ENCODE peak calls at places on chromosomes 2 and 18, in ten cellular contexts. B is NCI-H2171; C is GM20000; S is substantia nigra; F is kidney tubule cell; P is T-helper 9 cell; H is epithelial cell of proximal tubule; I is RPMI7951; M is putamen; Q is activated T-helper 1 cell treated with anti-CD3 and anti-CD28 coated beads, Interleukin-2, amount 50 U/mL, for 16 hours. O is an unnamed sample.

GRCh38 chr2:8454797-8455196 is 227.1 kb upstream of the ID2 start:
- DNase-seq in I (no peak), C (no peak), H (no peak), M (no peak), Q (no peak), B (peak; percentile 29), P (no peak), F (no peak), S (no peak), O (no peak)

GRCh38 chr2:239669899-239670460 is 269.2 kb upstream of the HDAC4 start:
- DNase-seq in F (no peak), I (no peak), Q (no peak), M (no peak), P (no peak), S (no peak), C (no peak), B (no peak), H (no peak), O (no peak)

GRCh38 chr2:69145204-69145603 is 132.2 kb downstream of the ANTXR1 start:
- DNase-seq in H (no peak), P (no peak), I (no peak), Q (no peak), M (no peak), S (no peak), C (no peak), F (no peak), B (no peak), O (no peak)

GRCh38 chr18:37567061-37567993 is 1.7 kb upstream of the CELF4 start:
- DNase-seq in I (no peak), B (no peak), S (no peak), F (no peak), C (peak; percentile 45), H (no peak), M (no peak), P (no peak), Q (no peak), O (no peak)

GRCh38 chr18:34222025-34222395 is 2.7 kb downstream of the NOL4 start:
- DNase-seq in H (no peak), P (no peak), C (no peak), S (peak; percentile 26), B (peak; percentile 58), F (no peak), Q (no peak), M (peak; percentile 57), I (no peak), O (no peak)

GRCh38 chr2:202425036-202425435 is 48.9 kb downstream of the BMPR2 start:
- DNase-seq in F (peak; percentile 61), M (no peak), P (no peak), C (no peak), S (no peak), H (no peak), Q (no peak), B (no peak), I (no peak), O (no peak)

GRCh38 chr2:149715005-149715592 is 127.5 kb upstream of the MMADHC start:
- DNase-seq in I (peak; percentile 77), F (peak; percentile 49), M (no peak), B (no peak), C (peak; percentile 3), P (no peak), Q (no peak), S (no peak), H (no peak), O (peak; percentile 42)

GRCh38 chr2:58483307-58483706 is 242.2 kb upstream of the FANCL start:
- DNase-seq in B (no peak), P (no peak), S (no peak), M (no peak), H (no peak), C (no peak), Q (no peak), F (no peak), I (no peak), O (no peak)

GRCh38 chr2:133705287-133705686 is 137.0 kb upstream of the NCKAP5 start:
- DNase-seq in S (no peak), M (no peak), C (no peak), F (peak; percentile 8), H (no peak), Q (no peak), B (no peak), P (no peak), I (peak; percentile 13), O (no peak)

GRCh38 chr18:76997951-76998808 is 134.4 kb downstream of the MBP start:
- DNase-seq in M (no peak), H (no peak), I (no peak), C (no peak), B (no peak), P (no peak), F (no peak), Q (no peak), S (no peak), O (no peak)

GRCh38 chr2:128519517-128520215 is 201.0 kb upstream of the HS6ST1 start:
- DNase-seq in I (no peak), H (no peak), Q (no peak), S (no peak), F (no peak), B (no peak), C (no peak), P (no peak), M (no peak), O (no peak)

GRCh38 chr2:65465857-65466256 is 33.5 kb upstream of the SPRED2 start:
- DNase-seq in I (peak; percentile 15), H (no peak), C (no peak), M (no peak), P (no peak), F (no peak), S (no peak), B (no peak), Q (no peak), O (no peak)

GRCh38 chr18:79442508-79443221 is 46.9 kb downstream of the NFATC1 start:
- DNase-seq in C (no peak), Q (no peak), F (no peak), S (no peak), H (no peak), I (no peak), M (no peak), B (no peak), P (no peak), O (no peak)

GRCh38 chr2:172288603-172289002 is 138.8 kb upstream of the ITGA6 start:
- DNase-seq in I (peak; percentile 49), S (no peak), M (no peak), C (no peak), B (peak; percentile 17), H (no peak), F (peak; percentile 96), P (peak; percentile 38), Q (no peak), O (peak; percentile 11)

GRCh38 chr2:230650585-230651137 is 62.0 kb upstream of the CAB39 start:
- DNase-seq in S (no peak), P (no peak), F (peak; percentile 82), B (no peak), Q (no peak), C (no peak), M (no peak), H (no peak), I (peak; percentile 67), O (no peak)

GRCh38 chr2:37026050-37026449 is 58.1 kb downstream of the HEATR5B start:
- DNase-seq in Q (no peak), B (no peak), F (no peak), I (peak; percentile 5), M (no peak), C (no peak), P (no peak), S (no peak), H (no peak), O (peak; percentile 26)

GRCh38 chr2:20676353-20677215 is 9.6 kb downstream of the GDF7 start:
- DNase-seq in I (no peak), C (no peak), H (peak; percentile 26), M (no peak), B (no peak), S (no peak), Q (no peak), P (no peak), F (peak; percentile 49), O (peak; percentile 33)

GRCh38 chr18:25795178-25795577 is 295.2 kb downstream of the SS18 start:
- DNase-seq in I (no peak), C (no peak), P (no peak), F (no peak), S (peak; percentile 7), M (no peak), H (no peak), B (no peak), Q (no peak), O (no peak)

GRCh38 chr2:128624956-128625355 is 306.3 kb upstream of the HS6ST1 start:
- DNase-seq in B (no peak), H (no peak), M (no peak), I (no peak), C (no peak), Q (no peak), P (no peak), F (no peak), S (no peak), O (no peak)

GRCh38 chr2:171403181-171403580 is 30.6 kb downstream of the METTL8 start:
- DNase-seq in M (no peak), C (no peak), H (no peak), P (no peak), S (no peak), B (no peak), Q (no peak), F (peak; percentile 55), I (peak; percentile 49), O (no peak)

GRCh38 chr18:72543362-72544055 is 633 bp downstream of the CBLN2 start:
- DNase-seq in P (no peak), F (no peak), S (no peak), H (no peak), B (no peak), M (no peak), C (no peak), I (no peak), Q (no peak), O (no peak)

GRCh38 chr2:101843048-101843447 is 145.5 kb downstream of the MAP4K4 start:
- DNase-seq in F (no peak), P (no peak), Q (no peak), H (no peak), M (no peak), B (no peak), S (no peak), C (no peak), I (peak; percentile 42), O (no peak)

GRCh38 chr2:145095641-145096435 is 575.9 kb upstream of the ZEB2 start:
- DNase-seq in I (peak; percentile 79), F (peak; percentile 44), C (no peak), B (no peak), Q (no peak), S (no peak), P (no peak), H (no peak), M (no peak), O (no peak)

GRCh38 chr2:224837558-224837957 is 121.4 kb upstream of the CCDC195 start:
- DNase-seq in S (no peak), P (no peak), F (peak; percentile 91), Q (no peak), M (no peak), H (peak; percentile 27), I (peak; percentile 92), B (no peak), C (no peak), O (no peak)

GRCh38 chr18:8299054-8299708 is 310.1 kb upstream of the RAB12 start:
- DNase-seq in P (no peak), S (no peak), H (no peak), Q (no peak), I (no peak), M (no peak), C (no peak), B (no peak), F (no peak), O (no peak)

GRCh38 chr18:72375628-72376027 is 168.5 kb downstream of the CBLN2 start:
- DNase-seq in B (no peak), I (peak; percentile 55), F (peak; percentile 80), P (no peak), S (peak; percentile 1), H (peak; percentile 7), Q (no peak), M (no peak), C (no peak), O (no peak)

GRCh38 chr2:172085460-172086159 is at the start of gene DLX1:
- DNase-seq in F (no peak), P (no peak), I (no peak), B (peak; percentile 52), C (no peak), H (no peak), S (no peak), M (no peak), Q (no peak), O (no peak)

GRCh38 chr18:57803119-57803969 is at the start of gene ATP8B1:
- DNase-seq in I (peak; percentile 59), H (no peak), S (peak; percentile 7), Q (no peak), P (no peak), C (peak; percentile 65), M (no peak), B (no peak), F (peak; percentile 92), O (no peak)

O was measured in NAMALWA.